ENCODE peak calls at places on chromosomes 1 and 21, in four cellular contexts. One of them, this sample, is unnamed.

GRCh38 chr1:93722081-93723031 is 40.7 kb upstream of the BCAR3 start:
- DNase-seq in WTC11: no peak
- DNase-seq in Ammon's horn: no peak
- DNase-seq in Caco-2: no peak
- DNase-seq in this sample: no peak

GRCh38 chr1:110542730-110543129 is 23.8 kb upstream of the KCNA10 start:
- DNase-seq in WTC11: no peak
- DNase-seq in Ammon's horn: no peak
- DNase-seq in Caco-2: peak
- DNase-seq in this sample: no peak

GRCh38 chr1:111920221-111921024 is 69.0 kb downstream of the KCND3 start:
- DNase-seq in WTC11: no peak
- DNase-seq in Ammon's horn: peak
- DNase-seq in Caco-2: no peak
- DNase-seq in this sample: peak

GRCh38 chr1:162145966-162146696 is 76.6 kb downstream of the NOS1AP start:
- DNase-seq in WTC11: no peak
- DNase-seq in Ammon's horn: no peak
- DNase-seq in Caco-2: no peak
- DNase-seq in this sample: peak

GRCh38 chr1:45001011-45001481 is 10.1 kb downstream of the HECTD3 start:
- DNase-seq in WTC11: no peak
- DNase-seq in Ammon's horn: peak
- DNase-seq in Caco-2: no peak
- DNase-seq in this sample: no peak

GRCh38 chr1:234618726-234619049 is 8.7 kb upstream of the IRF2BP2 start:
- DNase-seq in WTC11: no peak
- DNase-seq in Ammon's horn: no peak
- DNase-seq in Caco-2: no peak
- DNase-seq in this sample: no peak

GRCh38 chr1:66438062-66438970 is 95.6 kb upstream of the SGIP1 start:
- DNase-seq in WTC11: no peak
- DNase-seq in Ammon's horn: no peak
- DNase-seq in Caco-2: no peak
- DNase-seq in this sample: no peak

GRCh38 chr1:203327684-203328457 is 22.6 kb downstream of the BTG2 start:
- DNase-seq in WTC11: no peak
- DNase-seq in Ammon's horn: peak
- DNase-seq in Caco-2: no peak
- DNase-seq in this sample: peak

GRCh38 chr1:151613275-151613867 is 1.5 kb downstream of the SNX27 start:
- DNase-seq in WTC11: no peak
- DNase-seq in Ammon's horn: no peak
- DNase-seq in Caco-2: no peak
- DNase-seq in this sample: peak

GRCh38 chr21:38984568-38984967 is 178.8 kb downstream of the ETS2 start:
- DNase-seq in WTC11: no peak
- DNase-seq in Ammon's horn: no peak
- DNase-seq in Caco-2: no peak
- DNase-seq in this sample: no peak

GRCh38 chr1:15172405-15173259 is 19.1 kb downstream of the TMEM51 start:
- DNase-seq in WTC11: no peak
- DNase-seq in Ammon's horn: no peak
- DNase-seq in Caco-2: no peak
- DNase-seq in this sample: no peak

GRCh38 chr1:115557715-115558114 is 84.1 kb upstream of the VANGL1 start:
- DNase-seq in WTC11: no peak
- DNase-seq in Ammon's horn: no peak
- DNase-seq in Caco-2: no peak
- DNase-seq in this sample: no peak

GRCh38 chr1:95407146-95407863 is 173.3 kb downstream of the RWDD3 start:
- DNase-seq in WTC11: no peak
- DNase-seq in Ammon's horn: peak
- DNase-seq in Caco-2: no peak
- DNase-seq in this sample: peak

GRCh38 chr1:94961994-94962744 is 35.3 kb upstream of the CNN3 start:
- DNase-seq in WTC11: no peak
- DNase-seq in Ammon's horn: no peak
- DNase-seq in Caco-2: no peak
- DNase-seq in this sample: no peak

GRCh38 chr1:19483261-19483660 is 2.1 kb downstream of the CAPZB start:
- DNase-seq in WTC11: no peak
- DNase-seq in Ammon's horn: no peak
- DNase-seq in Caco-2: no peak
- DNase-seq in this sample: no peak

GRCh38 chr1:202037706-202038296 is 27.4 kb downstream of the ELF3 start:
- DNase-seq in WTC11: no peak
- DNase-seq in Ammon's horn: no peak
- DNase-seq in Caco-2: no peak
- DNase-seq in this sample: no peak

GRCh38 chr21:40146201-40146890 is 279.1 kb downstream of the PCP4 start:
- DNase-seq in WTC11: no peak
- DNase-seq in Ammon's horn: no peak
- DNase-seq in Caco-2: no peak
- DNase-seq in this sample: no peak

GRCh38 chr1:158285756-158286241 is 3.9 kb upstream of the CD1C start:
- DNase-seq in WTC11: no peak
- DNase-seq in Ammon's horn: peak
- DNase-seq in Caco-2: no peak
- DNase-seq in this sample: peak

GRCh38 chr1:14955402-14955801 is 198.1 kb upstream of the TMEM51 start:
- DNase-seq in WTC11: no peak
- DNase-seq in Ammon's horn: no peak
- DNase-seq in Caco-2: no peak
- DNase-seq in this sample: no peak

GRCh38 chr1:10932088-10932487 is 80.4 kb upstream of the TARDBP start:
- DNase-seq in WTC11: no peak
- DNase-seq in Ammon's horn: no peak
- DNase-seq in Caco-2: no peak
- DNase-seq in this sample: no peak

GRCh38 chr1:26384076-26384475 is 11.5 kb upstream of the ZNF683 start:
- DNase-seq in WTC11: no peak
- DNase-seq in Ammon's horn: no peak
- DNase-seq in Caco-2: no peak
- DNase-seq in this sample: no peak

GRCh38 chr1:7992885-7993284 is 31.4 kb downstream of the PARK7 start:
- DNase-seq in WTC11: no peak
- DNase-seq in Ammon's horn: no peak
- DNase-seq in Caco-2: no peak
- DNase-seq in this sample: no peak

GRCh38 chr21:14706712-14707111 is 160.6 kb upstream of the SAMSN1 start:
- DNase-seq in WTC11: no peak
- DNase-seq in Ammon's horn: no peak
- DNase-seq in Caco-2: no peak
- DNase-seq in this sample: no peak

GRCh38 chr1:209618756-209619420 is 33.3 kb downstream of the LAMB3 start:
- DNase-seq in WTC11: no peak
- DNase-seq in Ammon's horn: peak
- DNase-seq in Caco-2: no peak
- DNase-seq in this sample: no peak

GRCh38 chr1:160576430-160576829 is 2.9 kb downstream of the CD84 start:
- DNase-seq in WTC11: no peak
- DNase-seq in Ammon's horn: peak
- DNase-seq in Caco-2: no peak
- DNase-seq in this sample: no peak

GRCh38 chr1:3030663-3031381 is 9.6 kb downstream of the ACTRT2 start:
- DNase-seq in WTC11: no peak
- DNase-seq in Ammon's horn: peak
- DNase-seq in Caco-2: no peak
- DNase-seq in this sample: no peak

GRCh38 chr1:147618077-147618569 is 52.2 kb downstream of the ACP6 start:
- DNase-seq in WTC11: no peak
- DNase-seq in Ammon's horn: no peak
- DNase-seq in Caco-2: no peak
- DNase-seq in this sample: no peak

GRCh38 chr1:51648180-51649109 is 31.6 kb downstream of the OSBPL9 start:
- DNase-seq in WTC11: no peak
- DNase-seq in Ammon's horn: peak
- DNase-seq in Caco-2: peak
- DNase-seq in this sample: peak

GRCh38 chr1:27563407-27564263 is 40.3 kb downstream of the AHDC1 start:
- DNase-seq in WTC11: no peak
- DNase-seq in Ammon's horn: no peak
- DNase-seq in Caco-2: peak
- DNase-seq in this sample: peak